ENCODE peak calls at places on chromosomes 11 and 22, in six cellular contexts. O, G, I, K, J and N are unnamed samples.

GRCh38 chr11:46391578-46392420 is at the start of gene CHRM4:
- DNase-seq in G (no peak), K (no peak), I (no peak), J (peak; percentile 26), O (no peak), N (peak; percentile 60)

GRCh38 chr22:42434283-42434682 is 2.1 kb upstream of the NFAM1 start:
- DNase-seq in G (no peak), J (no peak), K (no peak), I (no peak), O (no peak), N (no peak)

GRCh38 chr11:73072935-73073481 is 69.1 kb downstream of the FCHSD2 start:
- DNase-seq in K (peak; percentile 47), J (peak; percentile 17), O (no peak), I (no peak), G (no peak), N (no peak)

GRCh38 chr11:10623797-10624761 is 55.6 kb upstream of the LYVE1 start:
- DNase-seq in O (no peak), J (no peak), G (peak; percentile 41), K (no peak), I (peak; percentile 41), N (no peak)

GRCh38 chr22:44550666-44551491 is 52.8 kb upstream of the RTL6 start:
- DNase-seq in O (peak; percentile 91), G (peak; percentile 29), J (peak; percentile 49), K (peak; percentile 63), I (no peak), N (no peak)

GRCh38 chr11:94011478-94011877 is 9.7 kb upstream of the HEPHL1 start:
- DNase-seq in I (no peak), K (no peak), O (no peak), J (peak; percentile 85), G (no peak), N (no peak)

GRCh38 chr11:46457659-46458058 is 66.1 kb upstream of the CHRM4 start:
- DNase-seq in I (no peak), J (peak; percentile 53), K (no peak), O (no peak), G (no peak), N (no peak)

GRCh38 chr11:22491826-22492225 is 133.8 kb downstream of the FANCF start:
- DNase-seq in K (no peak), I (no peak), G (no peak), J (peak; percentile 17), O (no peak), N (no peak)

GRCh38 chr11:130124096-130124495 is 35.5 kb upstream of the ST14 start:
- DNase-seq in I (peak; percentile 41), O (peak; percentile 30), G (peak; percentile 53), K (no peak), J (peak; percentile 89), N (no peak)

GRCh38 chr11:10893713-10894112 is 35.9 kb upstream of the ZBED5 start:
- DNase-seq in G (no peak), I (no peak), O (peak; percentile 62), K (no peak), J (no peak), N (no peak)

GRCh38 chr11:14812776-14813175 is 79.3 kb downstream of the CYP2R1 start:
- DNase-seq in I (no peak), O (no peak), K (no peak), J (no peak), G (no peak), N (no peak)

GRCh38 chr11:45209480-45209879 is 63.0 kb downstream of the PRDM11 start:
- DNase-seq in G (no peak), O (no peak), K (no peak), J (no peak), I (no peak), N (no peak)

GRCh38 chr11:35045219-35045819 is 93.7 kb upstream of the CD44 start:
- DNase-seq in I (no peak), J (no peak), G (no peak), K (no peak), O (no peak), N (peak; percentile 23)

GRCh38 chr22:47139790-47140119 is 377.3 kb downstream of the TBC1D22A start:
- DNase-seq in K (no peak), G (no peak), J (no peak), O (no peak), I (no peak), N (no peak)

GRCh38 chr11:8809605-8810272 is 101.2 kb upstream of the AKIP1 start:
- DNase-seq in K (no peak), G (no peak), J (no peak), I (no peak), O (no peak), N (no peak)

GRCh38 chr11:90704510-90704909 is 481.7 kb upstream of the CHORDC1 start:
- DNase-seq in G (no peak), O (no peak), K (no peak), I (no peak), J (no peak), N (no peak)

GRCh38 chr22:17470880-17471500 is 92.3 kb upstream of the SLC25A18 start:
- DNase-seq in I (no peak), K (no peak), J (no peak), G (no peak), O (no peak), N (no peak)

GRCh38 chr11:77776455-77776854 is 44.1 kb downstream of the RSF1 start:
- DNase-seq in I (no peak), G (no peak), J (no peak), K (no peak), O (no peak), N (no peak)

GRCh38 chr11:1302041-1302460 is 7.4 kb downstream of the TOLLIP start:
- DNase-seq in O (no peak), K (peak; percentile 22), G (no peak), I (no peak), J (no peak), N (no peak)

GRCh38 chr11:109363682-109364081 is 58.3 kb upstream of the C11orf87 start:
- DNase-seq in K (no peak), O (no peak), I (no peak), G (no peak), J (no peak), N (no peak)

GRCh38 chr22:37242395-37242918 is 1.6 kb downstream of the RAC2 start:
- DNase-seq in O (no peak), I (peak; percentile 40), K (peak; percentile 68), J (peak; percentile 46), G (peak; percentile 45), N (no peak)

GRCh38 chr11:79436911-79437273 is 3.9 kb downstream of the TENM4 start:
- DNase-seq in J (no peak), O (no peak), I (no peak), G (no peak), K (no peak), N (no peak)

GRCh38 chr11:69429716-69430491 is 51.6 kb upstream of the LINC01488 start:
- DNase-seq in J (no peak), K (no peak), I (no peak), G (no peak), O (no peak), N (peak; percentile 51)

GRCh38 chr22:17436382-17436951 is 67.2 kb downstream of the CECR2 start:
- DNase-seq in J (no peak), G (peak; percentile 9), O (no peak), I (no peak), K (no peak), N (no peak)

GRCh38 chr11:96426356-96427103 is 36.7 kb downstream of the JRKL start:
- DNase-seq in J (peak; percentile 12), O (peak; percentile 21), K (no peak), I (no peak), G (no peak), N (no peak)

DNA sequence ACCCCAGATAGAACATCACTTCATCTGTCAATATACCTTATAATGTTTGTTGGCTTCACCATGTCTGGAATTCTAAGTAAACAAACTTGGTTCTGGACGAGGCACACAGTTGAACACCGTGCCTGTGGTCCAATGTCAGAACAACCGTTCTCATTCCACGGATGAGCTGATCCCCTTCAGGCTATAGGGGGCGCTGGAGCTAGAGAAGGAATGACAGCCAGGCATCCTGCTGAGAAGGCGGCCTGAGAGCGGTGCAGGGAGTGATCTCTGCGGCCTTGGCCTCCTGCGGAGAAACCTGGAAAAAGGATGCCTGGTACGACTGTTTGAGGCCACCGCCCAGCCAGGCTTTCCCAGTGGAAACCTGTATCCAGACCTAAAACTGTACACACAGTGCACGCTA is 48.7 kb downstream of the FDX1 start:
- DNase-seq in O (no peak), I (no peak), G (no peak), K (no peak), J (no peak), N (no peak)
- TF ChIP-seq CTCF in O (no peak), I (no peak), G (no peak), K (no peak), J (peak; percentile 21), N (no peak)

GRCh38 chr11:13344818-13345217 is 67.2 kb downstream of the BMAL1 start:
- DNase-seq in I (no peak), K (no peak), G (no peak), O (no peak), J (no peak), N (no peak)
- TF ChIP-seq CTCF in I (no peak), K (no peak), G (no peak), O (no peak), J (no peak), N (no peak)

GRCh38 chr11:119449498-119449897 is 26.5 kb upstream of the THY1 start:
- DNase-seq in K (no peak), J (no peak), G (no peak), O (no peak), I (no peak), N (no peak)

GRCh38 chr11:119447664-119448242 is 24.8 kb upstream of the THY1 start:
- DNase-seq in K (no peak), O (no peak), J (peak; percentile 27), I (peak; percentile 34), G (no peak), N (no peak)

GRCh38 chr11:119446871-119447663 is 24.1 kb upstream of the THY1 start:
- DNase-seq in I (no peak), J (no peak), G (no peak), K (no peak), O (no peak), N (no peak)

GRCh38 chr11:119446434-119446833 is 23.5 kb upstream of the THY1 start:
- DNase-seq in K (no peak), J (no peak), O (no peak), I (no peak), G (no peak), N (no peak)

DNA sequence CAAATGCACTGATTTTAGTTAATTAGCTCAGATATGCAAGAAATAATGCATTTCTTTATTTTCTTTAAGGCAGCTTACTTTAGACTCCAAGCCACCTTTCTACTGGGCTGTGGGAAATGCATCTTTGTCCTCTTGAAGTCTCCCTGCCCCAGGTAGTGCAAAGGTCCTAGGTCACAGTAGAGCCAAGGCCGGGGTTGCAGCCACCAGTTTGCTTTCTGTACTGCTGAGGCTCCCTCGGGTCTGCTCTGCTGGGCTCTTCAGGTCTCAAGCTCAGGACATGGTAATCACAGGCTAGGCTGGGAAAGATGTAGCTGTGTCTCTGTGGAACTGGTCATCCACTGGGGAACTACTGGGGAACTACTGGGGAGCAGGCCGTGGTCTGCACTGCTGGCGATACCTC is 25.4 kb upstream of the THY1 start:
- DNase-seq in G (no peak), I (no peak), K (no peak), O (no peak), J (no peak), N (no peak)
- TF ChIP-seq CTCF in G (no peak), I (no peak), K (no peak), O (no peak), J (no peak), N (no peak)

DNA sequence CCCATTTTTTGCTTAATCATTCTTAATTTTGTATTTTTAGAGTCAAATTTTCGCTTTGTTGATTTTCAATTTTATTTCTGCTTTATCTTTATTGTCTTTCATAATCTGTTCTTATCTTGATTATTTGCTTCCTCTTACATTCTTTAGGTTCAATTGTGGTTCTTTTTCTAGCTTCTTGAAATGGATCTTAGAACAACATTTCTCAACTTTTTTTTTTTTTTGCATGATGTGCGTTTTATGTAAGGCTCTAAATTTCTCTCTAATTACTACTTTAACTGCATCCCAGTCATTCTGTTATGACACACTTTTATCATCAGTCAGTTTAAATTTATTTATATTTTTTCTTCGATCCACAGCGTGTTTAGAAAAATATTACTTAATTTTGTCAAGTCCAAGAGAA is 65.2 kb upstream of the PARVA start:
- DNase-seq in J (no peak), G (no peak), O (no peak), I (no peak), K (no peak), N (no peak)
- TF ChIP-seq CTCF in J (no peak), G (no peak), O (no peak), I (no peak), K (no peak), N (no peak)